ENCODE peak calls at places on chromosomes 2 and 18, in ten cellular contexts. G is neuronal stem cell, S is T-helper 9 cell, V is HEK293T, T is myocyte, U is EL, E is non-pigmented ciliary epithelial cell, I is NCI-H2029 treated with DMSO at 0.1 percent for 48 hours, K is NCI-H1436 treated with DMSO at 0.1 percent for 48 hours, P is NCI-H187. D is an unnamed sample.

GRCh38 chr2:1366546-1367134 is 46.6 kb upstream of the TPO start:
- DNase-seq in U (no peak), K (peak; percentile 71), E (no peak), G (no peak), V (no peak), S (no peak), P (no peak), I (peak; percentile 19), T (no peak), D (peak; percentile 98)

GRCh38 chr18:3455938-3456685 is 6.1 kb downstream of the TGIF1 start:
- DNase-seq in I (no peak), U (peak; percentile 72), K (no peak), T (peak; percentile 59), P (no peak), G (no peak), S (no peak), E (no peak), V (no peak), D (no peak)

GRCh38 chr2:187549193-187549592 is 5.0 kb downstream of the TFPI start:
- DNase-seq in U (no peak), E (no peak), K (no peak), S (no peak), T (no peak), V (no peak), I (no peak), G (no peak), P (no peak), D (no peak)

GRCh38 chr18:25633563-25633962 is 281.6 kb upstream of the ZNF521 start:
- DNase-seq in U (no peak), G (no peak), T (no peak), P (no peak), V (no peak), K (no peak), E (no peak), I (no peak), S (no peak), D (no peak)

GRCh38 chr18:70296289-70296688 is 7.4 kb downstream of the SOCS6 start:
- DNase-seq in S (no peak), G (no peak), V (no peak), P (no peak), U (no peak), K (no peak), E (no peak), I (no peak), T (no peak), D (peak; percentile 20)

GRCh38 chr2:161134547-161135518 is 25.4 kb upstream of the TANK start:
- DNase-seq in K (no peak), V (no peak), I (peak; percentile 59), E (no peak), P (no peak), S (no peak), T (peak; percentile 39), U (peak; percentile 73), G (no peak), D (peak; percentile 48)

GRCh38 chr2:70977605-70978205 is 725 bp upstream of the ANKRD53 start:
- DNase-seq in G (no peak), S (no peak), I (peak; percentile 23), V (no peak), U (peak; percentile 83), E (peak; percentile 57), T (peak; percentile 44), K (no peak), P (no peak), D (peak; percentile 50)

GRCh38 chr2:100757621-100758394 is 62.1 kb upstream of the NPAS2 start:
- DNase-seq in T (no peak), U (peak; percentile 93), E (peak; percentile 78), S (no peak), K (no peak), P (no peak), V (no peak), I (no peak), G (no peak), D (no peak)

GRCh38 chr2:19357383-19358241 is 811 bp downstream of the OSR1 start:
- DNase-seq in K (no peak), P (no peak), S (no peak), I (no peak), T (peak; percentile 81), E (no peak), G (no peak), V (no peak), U (peak; percentile 61), D (no peak)

D was measured in body of pancreas.